ENCODE peak calls at places on chromosomes 2 and 18, in nine cellular contexts. R is RWPE1, A is HL-60, G is tibial artery, T is foreskin fibroblast, L is mammary epithelial cell, I is spleen, W is fibroblast of pulmonary artery, Y is nephron progenitor cell. O is an unnamed sample.

GRCh38 chr2:42147641-42148274 is 21.4 kb upstream of the EML4 start:
- DNase-seq in R (no peak), W (peak), L (no peak), T (no peak), G (no peak), Y (no peak), I (no peak), A (no peak), O (no peak)

GRCh38 chr18:76234559-76234958 is 260.5 kb downstream of the ZNF516 start:
- DNase-seq in T (no peak), I (no peak), G (no peak), R (no peak), A (no peak), W (no peak), L (no peak), Y (no peak), O (no peak)

GRCh38 chr2:1446281-1446680 is 33.0 kb downstream of the TPO start:
- DNase-seq in I (no peak), G (no peak), Y (no peak), W (no peak), A (no peak), T (no peak), R (no peak), L (no peak), O (no peak)

GRCh38 chr18:80191907-80192652 is 55.2 kb downstream of the PARD6G start:
- DNase-seq in Y (no peak), T (no peak), I (no peak), L (no peak), W (no peak), G (no peak), A (no peak), R (no peak), O (no peak)

GRCh38 chr2:170812716-170813585 is 3.7 kb upstream of the GAD1 start:
- DNase-seq in Y (peak), T (peak), R (peak), W (peak), G (no peak), L (peak), I (no peak), A (peak), O (peak)

GRCh38 chr2:208268553-208268952 is 2.5 kb downstream of the PIKFYVE start:
- DNase-seq in I (no peak), R (no peak), W (no peak), Y (no peak), A (no peak), L (no peak), T (no peak), G (no peak), O (no peak)

GRCh38 chr18:3723554-3723953 is 273.6 kb downstream of the TGIF1 start:
- DNase-seq in I (no peak), Y (no peak), G (no peak), A (peak), W (no peak), L (no peak), R (no peak), T (no peak), O (no peak)

GRCh38 chr18:9808530-9809241 is 77.1 kb upstream of the TXNDC2 start:
- DNase-seq in I (no peak), G (no peak), Y (peak), A (no peak), R (peak), W (peak), T (no peak), L (peak), O (peak)

GRCh38 chr18:6497543-6497942 is 82.8 kb upstream of the L3MBTL4 start:
- DNase-seq in I (no peak), Y (no peak), W (no peak), G (no peak), T (no peak), L (no peak), R (no peak), A (no peak), O (no peak)

GRCh38 chr2:185291035-185291647 is 447.5 kb upstream of the FSIP2 start:
- DNase-seq in W (peak), R (peak), A (peak), I (no peak), Y (peak), T (no peak), G (no peak), L (peak), O (peak)

GRCh38 chr2:170313636-170314348 is 135.8 kb downstream of the MYO3B start:
- DNase-seq in A (no peak), G (no peak), L (peak), I (no peak), T (peak), Y (no peak), R (no peak), W (no peak), O (peak)

GRCh38 chr18:2653467-2653866 is 2.1 kb upstream of the SMCHD1 start:
- DNase-seq in Y (no peak), W (no peak), T (no peak), A (peak), G (no peak), L (no peak), R (no peak), I (no peak), O (no peak)

GRCh38 chr2:64808736-64809135 is 155.0 kb upstream of the SERTAD2 start:
- DNase-seq in I (no peak), R (no peak), W (no peak), Y (no peak), L (no peak), T (no peak), A (no peak), G (no peak), O (no peak)

GRCh38 chr2:30958571-30959220 is 151.4 kb upstream of the CAPN13 start:
- DNase-seq in R (no peak), I (no peak), Y (peak), T (no peak), G (no peak), L (no peak), W (no peak), A (no peak), O (no peak)

GRCh38 chr2:218849721-218850120 is 9.9 kb upstream of the WNT6 start:
- DNase-seq in T (no peak), G (no peak), A (no peak), Y (no peak), R (peak), I (no peak), W (no peak), L (peak), O (peak)

GRCh38 chr2:105607920-105608504 is 136.7 kb upstream of the NCK2 start:
- DNase-seq in R (no peak), I (no peak), G (no peak), W (no peak), T (no peak), Y (no peak), L (no peak), A (no peak), O (no peak)

GRCh38 chr2:50401772-50402653 is 629.9 kb downstream of the NRXN1 start:
- DNase-seq in T (no peak), W (peak), A (peak), L (peak), Y (peak), R (peak), G (peak), I (no peak), O (peak)

GRCh38 chr2:183164111-183165015 is 40.1 kb downstream of the NUP35 start:
- DNase-seq in G (no peak), Y (no peak), I (no peak), T (no peak), R (no peak), L (no peak), A (no peak), W (peak), O (no peak)

GRCh38 chr2:189153608-189154007 is 26.0 kb downstream of the COL5A2 start:
- DNase-seq in A (no peak), L (no peak), T (peak), Y (no peak), R (no peak), G (no peak), W (peak), I (no peak), O (no peak)

GRCh38 chr2:205764502-205764815 is 82.2 kb downstream of the NRP2 start:
- DNase-seq in R (no peak), L (no peak), G (no peak), T (no peak), I (no peak), A (no peak), Y (no peak), W (no peak), O (no peak)

GRCh38 chr2:72129676-72130340 is 17.9 kb downstream of the CYP26B1 start:
- DNase-seq in Y (no peak), W (no peak), G (no peak), T (no peak), R (peak), L (peak), A (no peak), I (peak), O (peak)

GRCh38 chr2:113877651-113878594 is 12.0 kb upstream of the ACTR3 start:
- DNase-seq in R (peak), W (peak), L (peak), A (no peak), Y (no peak), T (peak), G (no peak), I (no peak), O (peak)

GRCh38 chr2:222582931-222583330 is 73.0 kb downstream of the FARSB start:
- DNase-seq in R (no peak), Y (no peak), G (no peak), T (no peak), I (no peak), W (peak), L (no peak), A (no peak), O (peak)

GRCh38 chr2:99420031-99420430 is 69.8 kb downstream of the REV1 start:
- DNase-seq in T (no peak), A (no peak), R (peak), G (no peak), I (no peak), Y (no peak), L (no peak), W (peak), O (no peak)

GRCh38 chr2:115314157-115314556 is 871.7 kb downstream of the DPP10 start:
- DNase-seq in W (no peak), L (no peak), Y (no peak), I (no peak), G (no peak), R (no peak), A (no peak), T (no peak), O (no peak)

GRCh38 chr2:42770288-42771131 is 6.6 kb upstream of the OXER1 start:
- DNase-seq in T (no peak), L (peak), G (no peak), W (peak), Y (peak), I (no peak), R (peak), A (peak), O (peak)

GRCh38 chr2:158810761-158811470 is 15.8 kb downstream of the DAPL1 start:
- DNase-seq in T (no peak), G (no peak), R (no peak), I (no peak), W (no peak), Y (no peak), A (no peak), L (no peak), O (no peak)

GRCh38 chr18:35267161-35267651 is 22.8 kb downstream of the ZSCAN30 start:
- DNase-seq in A (no peak), I (peak), G (peak), R (no peak), T (no peak), Y (no peak), W (peak), L (no peak), O (peak)

GRCh38 chr2:73855526-73855925 is 26.8 kb downstream of the STAMBP start:
- DNase-seq in L (no peak), G (no peak), I (no peak), A (no peak), T (no peak), Y (no peak), R (no peak), W (no peak), O (no peak)

GRCh38 chr2:73852020-73852419 is 23.3 kb downstream of the STAMBP start:
- DNase-seq in G (no peak), T (peak), L (peak), R (peak), W (peak), Y (no peak), I (no peak), A (no peak), O (peak)

GRCh38 chr2:73850009-73850408 is 21.2 kb downstream of the STAMBP start:
- DNase-seq in G (no peak), I (no peak), Y (no peak), T (no peak), A (no peak), W (no peak), R (no peak), L (no peak), O (no peak)

GRCh38 chr2:73856214-73856613 is 27.5 kb downstream of the STAMBP start:
- DNase-seq in I (no peak), Y (no peak), T (peak), G (no peak), A (no peak), R (no peak), L (peak), W (peak), O (peak)

DNA sequence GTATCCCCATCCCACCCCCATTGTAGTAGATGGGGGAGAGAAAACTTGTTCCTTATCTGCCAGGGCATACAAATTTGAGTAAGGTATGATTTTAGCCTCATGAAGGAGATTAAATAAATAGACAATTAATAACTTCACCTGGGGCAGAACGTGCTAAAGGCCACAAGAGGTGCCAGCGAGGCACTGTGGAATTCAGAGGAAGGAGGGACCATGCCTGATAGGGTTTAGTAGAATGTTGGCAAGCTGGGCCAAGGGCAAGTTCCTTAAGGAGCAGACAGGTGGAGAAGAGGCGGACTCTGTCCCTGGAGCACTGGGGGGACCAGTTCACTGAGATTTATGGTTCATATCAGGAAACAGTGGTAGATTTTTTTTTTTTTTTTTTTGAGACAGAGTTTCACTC is 22.5 kb downstream of the STAMBP start:
- DNase-seq in I (no peak), T (no peak), Y (no peak), G (no peak), R (peak), W (peak), A (peak), L (no peak), O (peak)
- TF ChIP-seq CTCF in I (no peak), T (no peak), Y (no peak), G (no peak), R (peak), W (peak), A (no peak), L (peak), O (peak)

GRCh38 chr2:84904151-84904550 is 1.3 kb upstream of the TMSB10 start:
- DNase-seq in G (no peak), A (no peak), R (no peak), W (no peak), I (peak), Y (no peak), L (no peak), T (no peak), O (no peak)

GRCh38 chr2:84906900-84907714 is 1.7 kb downstream of the TMSB10 start:
- DNase-seq in A (peak), R (peak), G (peak), L (peak), I (peak), W (peak), T (peak), Y (peak), O (peak)

GRCh38 chr2:84904717-84905174 is 710 bp upstream of the TMSB10 start:
- DNase-seq in G (peak), Y (peak), W (peak), L (no peak), I (peak), A (no peak), R (no peak), T (no peak), O (peak)

GRCh38 chr2:84906108-84906899 is 848 bp downstream of the TMSB10 start:
- DNase-seq in Y (peak), T (no peak), I (peak), R (no peak), L (peak), G (no peak), A (no peak), W (no peak), O (peak)

DNA sequence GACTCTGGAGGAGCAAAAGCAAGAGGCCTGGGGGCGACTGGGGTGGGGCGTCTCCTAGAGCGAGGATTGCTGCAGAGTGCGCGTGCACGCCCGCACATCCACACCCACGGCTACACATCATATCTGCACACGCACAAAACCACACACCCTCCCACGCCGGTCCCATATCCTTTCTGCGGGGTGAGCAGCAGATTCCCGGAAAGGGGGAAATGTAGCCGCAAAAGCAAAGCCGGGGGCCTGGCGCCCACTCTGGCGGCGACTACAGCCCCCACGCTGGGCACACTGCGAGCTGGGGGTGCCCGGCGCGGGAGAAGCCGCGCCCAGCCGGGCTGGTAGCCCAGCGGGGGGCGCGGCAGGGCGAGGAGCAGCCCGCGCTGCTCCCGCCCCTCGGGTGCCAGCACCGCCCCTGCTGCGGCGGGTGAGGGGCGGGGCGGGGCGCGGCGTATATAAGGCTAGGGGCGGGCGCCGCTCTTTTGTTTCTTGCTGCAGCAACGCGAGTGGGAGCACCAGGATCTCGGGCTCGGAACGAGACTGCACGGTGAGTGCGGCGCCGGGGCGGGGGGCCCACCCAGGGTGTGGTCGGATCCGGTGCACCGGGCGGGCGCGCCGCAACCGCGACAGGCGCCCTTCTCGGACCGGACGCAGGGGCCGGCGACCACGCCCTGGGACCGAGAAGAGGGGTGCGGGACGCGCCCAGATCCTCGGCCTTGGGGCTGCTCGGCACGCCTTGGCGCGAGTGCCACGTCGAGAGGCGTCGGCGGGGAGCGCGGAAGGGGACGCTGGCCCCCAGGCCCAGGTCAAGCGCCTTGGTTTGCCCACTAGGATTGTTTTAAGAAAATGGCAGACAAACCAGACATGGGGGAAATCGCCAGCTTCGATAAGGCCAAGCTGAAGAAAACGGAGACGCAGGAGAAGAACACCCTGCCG is at the start of gene TMSB10:
- DNase-seq in W (peak), R (peak), L (peak), A (peak), G (peak), T (peak), Y (peak), I (peak), O (peak)
- TF ChIP-seq CTCF in W (no peak), R (no peak), L (peak), A (no peak), G (no peak), T (no peak), Y (no peak), I (no peak), O (no peak)

GRCh38 chr2:55419514-55420243 is at the start of gene CCDC88A:
- DNase-seq in W (peak), T (peak), Y (peak), A (peak), R (peak), I (peak), G (peak), L (peak), O (peak)
- TF ChIP-seq CTCF in W (peak), T (no peak), Y (no peak), A (no peak), R (no peak), I (no peak), G (peak), L (no peak), O (no peak)

GRCh38 chr18:37334494-37335125 is 231.0 kb downstream of the CELF4 start:
- DNase-seq in A (no peak), R (no peak), L (no peak), T (peak), I (no peak), W (peak), Y (no peak), G (no peak), O (peak)

GRCh38 chr18:37336568-37337285 is 228.9 kb downstream of the CELF4 start:
- DNase-seq in R (no peak), L (no peak), Y (no peak), G (no peak), W (no peak), T (no peak), I (no peak), A (no peak), O (no peak)

GRCh38 chr18:37339701-37340215 is 225.8 kb downstream of the CELF4 start:
- DNase-seq in G (no peak), W (no peak), A (no peak), L (no peak), I (no peak), Y (no peak), R (no peak), T (no peak), O (no peak)

GRCh38 chr18:37332764-37333420 is 232.7 kb downstream of the CELF4 start:
- DNase-seq in L (no peak), I (no peak), W (no peak), A (no peak), T (no peak), G (no peak), R (no peak), Y (no peak), O (no peak)

GRCh38 chr18:37335337-37335736 is 230.3 kb downstream of the CELF4 start:
- DNase-seq in Y (peak), I (no peak), G (no peak), T (no peak), W (peak), L (no peak), R (no peak), A (no peak), O (no peak)
- TF ChIP-seq CTCF in Y (peak), I (no peak), G (no peak), T (peak), W (peak), L (peak), R (no peak), A (no peak), O (peak)

GRCh38 chr2:127701193-127701650 is at the start of gene SFT2D3:
- DNase-seq in Y (peak), R (peak), T (peak), A (peak), L (peak), W (peak), G (peak), I (peak), O (peak)

GRCh38 chr2:127701651-127702394 is 526 bp downstream of the SFT2D3 start:
- DNase-seq in I (peak), W (peak), T (peak), R (peak), A (peak), L (peak), G (peak), Y (peak), O (peak)

GRCh38 chr2:127702395-127703009 is 1.2 kb downstream of the SFT2D3 start:
- DNase-seq in L (no peak), Y (no peak), A (no peak), T (no peak), R (no peak), I (no peak), G (no peak), W (no peak), O (no peak)

GRCh38 chr2:127698553-127699355 is 2.5 kb upstream of the SFT2D3 start:
- DNase-seq in A (no peak), I (no peak), T (no peak), W (no peak), G (no peak), Y (no peak), L (no peak), R (no peak), O (no peak)

GRCh38 chr2:127700527-127701192 is 637 bp upstream of the SFT2D3 start:
- DNase-seq in Y (peak), L (no peak), T (no peak), R (peak), W (no peak), G (peak), I (peak), A (peak), O (peak)
- TF ChIP-seq CTCF in Y (no peak), L (no peak), T (no peak), R (no peak), W (no peak), G (no peak), I (no peak), A (no peak), O (peak)

DNA sequence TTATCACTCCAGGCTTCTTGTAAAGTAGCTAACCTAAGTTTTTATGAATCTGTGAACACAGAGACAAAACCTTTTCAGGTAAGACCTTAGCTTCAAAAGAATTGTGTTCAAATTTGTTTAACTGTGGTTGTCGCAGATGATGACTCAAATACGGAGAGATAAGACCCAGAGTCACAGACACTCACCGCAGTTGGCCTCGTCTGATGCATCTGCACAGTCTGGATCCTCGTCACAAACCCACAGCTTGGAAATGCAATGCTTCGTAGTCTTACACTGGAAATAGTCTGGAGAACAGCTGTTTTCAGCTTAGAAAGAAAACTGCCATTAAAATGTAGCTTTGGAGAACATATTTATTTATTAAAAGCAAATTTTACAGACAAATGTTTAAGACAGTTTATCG is 1662.1 kb upstream of the NXPH2 start:
- DNase-seq in Y (no peak), R (no peak), G (no peak), I (no peak), A (no peak), W (peak), T (peak), L (no peak), O (no peak)
- TF ChIP-seq CTCF in Y (no peak), R (no peak), G (no peak), I (no peak), A (no peak), W (no peak), T (no peak), L (no peak), O (no peak)